ENCODE peak calls at places on chromosomes 2 and 18, in seven cellular contexts. H, S, G, M, Z, V and B are unnamed samples.

GRCh38 chr18:25223899-25224607 is 127.9 kb downstream of the ZNF521 start:
- DNase-seq in H (no peak), S (no peak), G (no peak), M (no peak), Z (no peak), V (no peak), B (no peak)

GRCh38 chr2:56540901-56541300 is 357.1 kb downstream of the CCDC85A start:
- DNase-seq in H (no peak), S (no peak), G (no peak), M (no peak), Z (no peak), V (no peak), B (no peak)

GRCh38 chr18:9094307-9095226 is 7.9 kb upstream of the NDUFV2 start:
- DNase-seq in H (no peak), S (peak; percentile 35), G (no peak), M (no peak), Z (no peak), V (peak; percentile 96), B (peak; percentile 95)

GRCh38 chr2:102505290-102505689 is 32.3 kb downstream of the SLC9A4 start:
- DNase-seq in H (peak; percentile 82), S (no peak), G (no peak), M (no peak), Z (no peak), V (no peak), B (no peak)

GRCh38 chr2:206211657-206212255 is 52.1 kb downstream of the EEF1B2 start:
- DNase-seq in H (no peak), S (no peak), G (no peak), M (no peak), Z (no peak), V (peak; percentile 29), B (peak; percentile 55)

GRCh38 chr2:97714950-97715652 is 1.7 kb downstream of the ZAP70 start:
- DNase-seq in H (no peak), S (no peak), G (peak; percentile 50), M (no peak), Z (no peak), V (no peak), B (no peak)

GRCh38 chr2:113711857-113712256 is 44.6 kb downstream of the SLC35F5 start:
- DNase-seq in H (no peak), S (no peak), G (no peak), M (no peak), Z (no peak), V (no peak), B (no peak)

GRCh38 chr2:98065804-98066203 is 21.2 kb upstream of the VWA3B start:
- DNase-seq in H (no peak), S (no peak), G (no peak), M (no peak), Z (no peak), V (no peak), B (no peak)

GRCh38 chr2:124112966-124113365 is 87.9 kb downstream of the CNTNAP5 start:
- DNase-seq in H (no peak), S (no peak), G (no peak), M (no peak), Z (no peak), V (no peak), B (no peak)

GRCh38 chr2:158103358-158104021 is 1.8 kb downstream of the UPP2 start:
- DNase-seq in H (peak; percentile 55), S (no peak), G (no peak), M (no peak), Z (no peak), V (no peak), B (no peak)

GRCh38 chr2:83703598-83703997 is 755.5 kb downstream of the SUCLG1 start:
- DNase-seq in H (no peak), S (no peak), G (no peak), M (no peak), Z (no peak), V (no peak), B (no peak)

GRCh38 chr18:995641-996040 is 91.0 kb downstream of the ADCYAP1 start:
- DNase-seq in H (no peak), S (no peak), G (no peak), M (no peak), Z (no peak), V (peak; percentile 64), B (no peak)

GRCh38 chr2:160956243-160956802 is 203.9 kb upstream of the TANK start:
- DNase-seq in H (no peak), S (no peak), G (peak; percentile 83), M (no peak), Z (no peak), V (no peak), B (peak; percentile 27)

GRCh38 chr2:127640082-127641072 is 5.6 kb upstream of the GPR17 start:
- DNase-seq in H (peak; percentile 22), S (no peak), G (no peak), M (no peak), Z (no peak), V (no peak), B (no peak)

GRCh38 chr18:55587341-55588000 is 521 bp downstream of the TCF4 start:
- DNase-seq in H (no peak), S (peak; percentile 9), G (peak; percentile 71), M (peak; percentile 48), Z (peak; percentile 28), V (peak; percentile 56), B (peak; percentile 42)

GRCh38 chr2:46181789-46182530 is 115.2 kb upstream of the EPAS1 start:
- DNase-seq in H (no peak), S (no peak), G (no peak), M (no peak), Z (no peak), V (no peak), B (no peak)

GRCh38 chr18:46060359-46060841 is 11.7 kb downstream of the PSTPIP2 start:
- DNase-seq in H (peak; percentile 53), S (no peak), G (no peak), M (no peak), Z (no peak), V (no peak), B (no peak)

GRCh38 chr2:37573818-37574388 is 97.5 kb downstream of the CDC42EP3 start:
- DNase-seq in H (no peak), S (no peak), G (no peak), M (no peak), Z (no peak), V (no peak), B (no peak)

GRCh38 chr18:9700261-9700796 is 7.8 kb upstream of the RAB31 start:
- DNase-seq in H (peak; percentile 32), S (no peak), G (no peak), M (no peak), Z (no peak), V (peak; percentile 37), B (no peak)

GRCh38 chr2:200302940-200303727 is 3.4 kb upstream of the SPATS2L start:
- DNase-seq in H (peak; percentile 17), S (peak; percentile 31), G (no peak), M (no peak), Z (no peak), V (peak; percentile 38), B (peak; percentile 28)

GRCh38 chr2:89775885-89776284 is 1084.4 kb downstream of the RPIA start:
- DNase-seq in H (no peak), S (no peak), G (no peak), M (no peak), Z (no peak), V (no peak), B (no peak)
- H3K9me3 ChIP-seq in H (no peaks in the 10 kb centered on the region), S (peaks cover 23% of the 10 kb centered on the region), G (peaks cover 30% of the 10 kb centered on the region), M (peaks cover 81% of the 10 kb centered on the region), Z (peaks cover 61% of the 10 kb centered on the region), V (peaks cover 85% of the 10 kb centered on the region), B (peaks cover 21% of the 10 kb centered on the region)

GRCh38 chr2:49532702-49533101 is 378.4 kb upstream of the FSHR start:
- DNase-seq in H (no peak), S (no peak), G (no peak), M (no peak), Z (no peak), V (no peak), B (no peak)
- H3K9me3 ChIP-seq in H (no peaks in the 10 kb centered on the region), S (peaks cover 15% of the 10 kb centered on the region), G (peaks cover 8% of the 10 kb centered on the region), M (no peaks in the 10 kb centered on the region), Z (no peaks in the 10 kb centered on the region), V (peaks cover 43% of the 10 kb centered on the region), B (peaks cover 7% of the 10 kb centered on the region)

GRCh38 chr2:15931514-15931870 is 8.9 kb upstream of the MYCN start:
- DNase-seq in H (no peak), S (no peak), G (no peak), M (no peak), Z (no peak), V (no peak), B (no peak)

GRCh38 chr2:15932394-15933183 is 7.8 kb upstream of the MYCN start:
- DNase-seq in H (no peak), S (no peak), G (no peak), M (no peak), Z (no peak), V (no peak), B (no peak)

GRCh38 chr2:15929861-15930260 is 10.5 kb upstream of the MYCN start:
- DNase-seq in H (no peak), S (no peak), G (no peak), M (no peak), Z (no peak), V (no peak), B (no peak)

GRCh38 chr2:15931950-15932349 is 8.4 kb upstream of the MYCN start:
- DNase-seq in H (no peak), S (no peak), G (no peak), M (no peak), Z (no peak), V (no peak), B (no peak)

DNA sequence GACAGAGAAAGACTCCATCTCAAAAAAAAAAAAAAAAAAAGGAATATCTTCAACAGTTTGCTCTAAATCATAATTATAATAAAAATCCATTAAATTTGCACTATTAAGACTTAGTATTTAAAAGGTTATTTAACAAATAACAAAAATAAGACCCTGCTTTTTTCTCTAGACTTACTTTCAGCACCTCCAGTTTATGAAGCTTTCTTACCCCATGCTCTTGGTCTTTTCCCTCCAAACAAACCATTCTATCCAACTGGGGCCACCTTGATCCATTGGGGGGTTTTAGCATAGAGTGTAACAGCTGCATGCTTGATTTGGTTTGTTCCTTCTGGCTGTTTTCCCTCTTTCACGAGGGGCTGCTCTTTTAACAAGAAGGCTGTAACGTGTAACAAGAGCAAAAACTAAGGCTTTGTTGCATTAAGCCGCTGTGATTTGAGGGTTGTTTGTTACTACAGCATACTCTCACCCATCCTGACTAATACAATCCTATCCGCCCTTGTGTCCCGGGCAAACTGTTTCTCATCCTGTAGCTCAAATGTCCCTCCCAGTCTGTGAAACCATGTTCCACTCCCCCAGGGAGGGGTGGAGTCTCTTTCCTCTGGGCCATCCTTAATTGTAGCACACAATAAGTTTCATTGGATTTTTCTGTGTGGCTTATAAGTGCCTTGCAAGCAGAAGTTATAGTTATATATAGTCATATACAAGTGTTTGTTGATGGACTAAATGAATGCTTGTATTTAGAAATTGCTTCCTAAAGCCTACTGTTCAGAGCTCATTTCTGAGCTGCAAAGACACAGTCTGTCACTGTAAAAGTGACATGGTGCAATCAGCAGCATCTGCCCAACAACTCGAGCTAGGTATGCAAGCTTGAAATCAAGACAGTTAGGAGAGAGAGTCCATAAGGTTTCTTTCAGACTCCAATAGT is 9.5 kb upstream of the MYCN start:
- DNase-seq in H (no peak), S (no peak), G (peak; percentile 6), M (no peak), Z (no peak), V (no peak), B (no peak)
- H3K9me3 ChIP-seq in H (no peaks in the 10 kb centered on the region), S (no peaks in the 10 kb centered on the region), G (no peaks in the 10 kb centered on the region), M (no peaks in the 10 kb centered on the region), Z (no peaks in the 10 kb centered on the region), V (no peaks in the 10 kb centered on the region), B (no peaks in the 10 kb centered on the region)

DNA sequence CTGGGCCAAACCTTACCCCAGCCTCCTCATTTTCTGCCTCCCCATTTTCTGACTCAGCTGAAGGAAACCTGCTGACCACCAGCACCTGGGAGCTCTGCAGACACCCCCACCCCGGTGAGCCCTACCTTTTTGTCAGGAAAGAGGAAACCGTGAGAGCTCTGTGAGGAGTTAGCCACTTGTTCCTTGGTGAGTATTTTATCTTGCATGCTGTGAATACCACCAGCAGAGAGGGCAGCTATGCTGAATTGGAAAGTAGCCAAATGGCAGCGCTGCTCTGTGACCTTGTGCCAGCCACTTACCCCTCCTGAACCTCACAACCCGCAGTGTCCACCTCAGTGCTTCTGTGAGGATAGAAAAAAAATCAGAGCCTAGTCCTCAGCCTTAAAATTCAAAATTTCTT is 2.5 kb downstream of the MPPE1 start:
- DNase-seq in H (no peak), S (no peak), G (no peak), M (no peak), Z (no peak), V (no peak), B (no peak)
- H3K9me3 ChIP-seq in H (no peaks in the 10 kb centered on the region), S (no peaks in the 10 kb centered on the region), G (no peaks in the 10 kb centered on the region), M (no peaks in the 10 kb centered on the region), Z (no peaks in the 10 kb centered on the region), V (no peaks in the 10 kb centered on the region), B (no peaks in the 10 kb centered on the region)